ENCODE peak calls at places on chromosomes 13 and 19, in four cellular contexts. I is bronchial epithelial cell, X is A549, M is ovary. E is an unnamed sample.

GRCh38 chr13:22095794-22096193 is 424.9 kb downstream of the FGF9 start:
- DNase-seq in M (no peak), X (no peak), I (no peak), E (no peak)

GRCh38 chr19:14678199-14678598 is 3.6 kb upstream of the ADGRE3 start:
- DNase-seq in I (no peak), M (no peak), X (no peak), E (no peak)

GRCh38 chr13:101258509-101258908 is 157.8 kb downstream of the NALCN start:
- DNase-seq in X (no peak), M (no peak), I (no peak), E (no peak)

GRCh38 chr13:30371649-30372265 is 50.5 kb upstream of the UBE2L5 start:
- DNase-seq in X (no peak), M (no peak), I (peak), E (peak)

GRCh38 chr13:113298001-113298945 is 1.2 kb downstream of the LAMP1 start:
- DNase-seq in M (no peak), X (no peak), I (peak), E (no peak)

GRCh38 chr13:52003551-52003950 is 7.7 kb downstream of the ATP7B start:
- DNase-seq in M (no peak), X (no peak), I (no peak), E (no peak)

GRCh38 chr13:21121616-21122015 is 54.7 kb downstream of the SKA3 start:
- DNase-seq in M (no peak), I (no peak), X (no peak), E (no peak)

GRCh38 chr19:51375504-51376221 is 3.2 kb upstream of the NKG7 start:
- DNase-seq in I (no peak), M (no peak), X (no peak), E (no peak)

GRCh38 chr13:92886535-92887098 is 340.0 kb upstream of the GPC6 start:
- DNase-seq in I (no peak), X (no peak), M (no peak), E (no peak)

GRCh38 chr19:18848860-18849661 is 17.3 kb downstream of the UPF1 start:
- DNase-seq in M (peak), I (no peak), X (no peak), E (no peak)

GRCh38 chr13:32031025-32031814 is at the start of gene FRY:
- DNase-seq in X (peak), M (peak), I (peak), E (peak)

GRCh38 chr13:40764587-40765403 is 6.2 kb downstream of the MRPS31 start:
- DNase-seq in X (no peak), I (no peak), M (no peak), E (peak)

GRCh38 chr19:3046621-3047306 is 15.5 kb downstream of the TLE5 start:
- DNase-seq in M (peak), X (no peak), I (no peak), E (no peak)

GRCh38 chr13:21020581-21020980 is 40.8 kb downstream of the LATS2 start:
- DNase-seq in I (no peak), X (no peak), M (no peak), E (no peak)

GRCh38 chr13:113962386-113962785 is 11.5 kb downstream of the C13orf46 start:
- DNase-seq in I (no peak), M (no peak), X (no peak), E (no peak)

GRCh38 chr19:35352177-35352447 is 4.4 kb downstream of the FFAR1 start:
- DNase-seq in X (no peak), M (peak), I (no peak), E (no peak)

GRCh38 chr13:38386421-38386820 is 36.8 kb downstream of the UFM1 start:
- DNase-seq in X (no peak), M (no peak), I (peak), E (no peak)

GRCh38 chr13:36395280-36395679 is 37.0 kb upstream of the CCNA1 start:
- DNase-seq in M (no peak), X (peak), I (peak), E (no peak)
- TF ChIP-seq CTCF in M (no peak), X (peak), I (peak), E (peak)

GRCh38 chr19:33628921-33629825 is 7.4 kb downstream of the CHST8 start:
- DNase-seq in I (no peak), X (no peak), M (no peak), E (no peak)
- H3K4me3 ChIP-seq in I (no peak), X (no peak), M (no peak), E (no peak)

DNA sequence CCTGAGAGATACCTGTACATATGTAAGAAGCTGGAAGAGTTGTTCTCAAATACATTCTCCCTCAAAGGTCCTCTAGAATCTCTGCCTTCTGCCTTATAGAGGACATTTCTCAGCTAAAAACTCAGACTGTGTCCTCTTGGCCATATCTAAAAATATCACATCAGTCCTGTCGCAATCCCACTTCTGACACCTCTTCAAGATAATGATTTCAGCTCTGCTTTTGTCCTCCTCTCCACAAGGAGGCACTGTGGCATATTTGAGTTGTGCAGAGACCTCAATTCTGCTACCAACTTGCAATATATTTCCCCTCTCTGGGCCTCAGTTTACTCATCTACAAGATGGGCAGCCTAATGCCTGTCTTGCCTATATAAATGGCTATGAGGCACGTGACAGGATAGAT is 16.6 kb downstream of the ADAMTS10 start:
- DNase-seq in I (no peak), M (no peak), X (no peak), E (no peak)
- TF ChIP-seq CTCF in I (no peak), M (no peak), X (peak), E (no peak)

DNA sequence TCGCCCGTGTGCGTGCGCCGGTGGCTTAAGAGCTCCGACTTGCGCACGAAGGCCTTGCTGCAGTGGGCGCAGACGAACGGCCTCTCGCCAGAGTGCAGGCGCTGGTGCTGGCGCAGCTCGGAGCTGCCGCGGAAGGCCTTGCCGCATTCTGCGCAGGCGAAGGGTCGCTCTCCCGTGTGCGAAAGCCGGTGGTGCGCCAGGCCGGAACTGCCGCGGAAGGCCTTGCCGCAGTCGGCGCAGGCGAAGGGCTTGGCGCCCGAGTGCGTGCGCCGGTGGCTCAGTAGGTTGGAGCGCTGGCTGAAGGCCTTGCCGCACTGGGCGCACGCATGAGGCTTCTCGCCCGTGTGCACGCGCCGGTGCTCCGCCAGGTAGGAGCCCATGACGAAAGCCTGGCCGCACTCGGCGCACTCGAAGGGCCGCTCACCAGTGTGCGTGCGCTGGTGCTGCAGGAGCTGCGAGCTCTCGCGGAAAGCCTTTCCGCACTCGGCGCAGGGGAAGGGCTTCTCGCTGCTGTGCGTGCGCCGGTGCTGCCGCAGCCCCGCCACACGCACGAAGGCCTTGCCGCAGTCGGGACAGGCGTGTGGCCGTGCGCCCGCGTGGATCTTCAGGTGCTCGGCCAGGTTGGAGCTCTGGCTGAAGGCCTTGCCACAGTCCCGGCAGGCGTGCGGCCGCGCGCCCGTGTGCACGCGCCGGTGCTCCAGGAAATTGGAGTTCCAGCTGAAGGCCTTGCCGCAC is 3.1 kb upstream of the A1BG start:
- DNase-seq in M (no peak), I (no peak), X (no peak), E (no peak)
- H3K4me3 ChIP-seq in M (peak), I (no peak), X (no peak), E (no peak)

GRCh38 chr13:44148159-44148929 is 225.3 kb upstream of the SERP2 start:
- DNase-seq in M (no peak), X (no peak), I (no peak), E (no peak)

GRCh38 chr13:44147648-44148047 is 226.0 kb upstream of the SERP2 start:
- DNase-seq in I (no peak), X (no peak), M (no peak), E (no peak)

GRCh38 chr13:44147222-44147621 is 226.4 kb upstream of the SERP2 start:
- DNase-seq in X (no peak), M (no peak), I (no peak), E (no peak)

GRCh38 chr13:44151474-44151873 is 222.2 kb upstream of the SERP2 start:
- DNase-seq in X (no peak), I (no peak), M (no peak), E (no peak)

GRCh38 chr13:44149821-44150220 is 223.8 kb upstream of the SERP2 start:
- DNase-seq in X (no peak), I (no peak), M (no peak), E (no peak)
- TF ChIP-seq CTCF in X (no peak), I (no peak), M (no peak), E (no peak)

GRCh38 chr13:98258226-98258625 is 81.2 kb upstream of the RNF113B start:
- DNase-seq in X (no peak), I (no peak), M (no peak), E (no peak)

GRCh38 chr13:98254541-98254940 is 77.5 kb upstream of the RNF113B start:
- DNase-seq in M (no peak), X (no peak), I (no peak), E (no peak)

GRCh38 chr13:98251708-98252107 is 74.6 kb upstream of the RNF113B start:
- DNase-seq in X (no peak), I (no peak), M (no peak), E (no peak)

GRCh38 chr13:98252931-98253470 is 75.9 kb upstream of the RNF113B start:
- DNase-seq in M (no peak), I (peak), X (no peak), E (peak)

GRCh38 chr13:98253526-98253925 is 76.5 kb upstream of the RNF113B start:
- DNase-seq in M (no peak), I (no peak), X (no peak), E (no peak)
- H3K4me3 ChIP-seq in M (no peak), I (no peak), X (no peak), E (no peak)

GRCh38 chr19:45769821-45770191 is 754 bp upstream of the SIX5 start:
- DNase-seq in I (peak), X (peak), M (peak), E (no peak)

GRCh38 chr19:45770192-45771101 is 1.4 kb upstream of the SIX5 start:
- DNase-seq in I (peak), M (peak), X (peak), E (peak)

GRCh38 chr19:45767881-45768643 is 990 bp downstream of the SIX5 start:
- DNase-seq in M (peak), I (peak), X (peak), E (no peak)

GRCh38 chr19:45768644-45769053 is 403 bp downstream of the SIX5 start:
- DNase-seq in X (peak), I (no peak), M (no peak), E (no peak)

GRCh38 chr19:45769054-45769782 is at the start of gene SIX5:
- DNase-seq in M (peak), X (peak), I (peak), E (peak)
- TF ChIP-seq CTCF in M (no peak), X (no peak), I (no peak), E (no peak)

E was measured in retinal pigment epithelial cell.